ENCODE peak calls at places on chromosomes 11 and 22, in six cellular contexts. R, B, E, I, K and W are unnamed samples. For H3K4me1, the result is how much of the 10 kb centered on the place peaks cover.

GRCh38 chr22:50520826-50521453 is 4.5 kb downstream of the SCO2 start:
- DNase-seq in E (no peak), K (no peak), I (no peak), B (no peak), R (no peak), W (no peak)

GRCh38 chr11:47192111-47192510 is 5.9 kb upstream of the PACSIN3 start:
- DNase-seq in R (no peak), K (no peak), B (no peak), E (no peak), I (no peak), W (no peak)

GRCh38 chr11:1529286-1529685 is 42.7 kb upstream of the MOB2 start:
- DNase-seq in B (no peak), E (no peak), R (no peak), I (no peak), K (no peak), W (no peak)

GRCh38 chr22:30481711-30482110 is 9.9 kb upstream of the SEC14L3 start:
- DNase-seq in E (peak), B (no peak), R (no peak), K (peak), I (no peak), W (no peak)

GRCh38 chr11:7573193-7573557 is 59.4 kb downstream of the PPFIBP2 start:
- DNase-seq in R (no peak), B (no peak), K (peak), E (no peak), I (no peak), W (no peak)

GRCh38 chr11:76838422-76839068 is 22.2 kb upstream of the ACER3 start:
- DNase-seq in B (no peak), E (peak), K (no peak), R (no peak), I (no peak), W (no peak)

GRCh38 chr11:73872746-73873412 is 3.8 kb downstream of the COA4 start:
- DNase-seq in E (no peak), B (no peak), K (no peak), R (no peak), I (no peak), W (no peak)

GRCh38 chr11:44470849-44471248 is 94.6 kb upstream of the CD82 start:
- DNase-seq in B (no peak), E (no peak), K (no peak), R (no peak), I (no peak), W (no peak)

GRCh38 chr11:115215694-115216615 is 288.3 kb downstream of the CADM1 start:
- DNase-seq in K (no peak), R (no peak), B (no peak), I (no peak), E (no peak), W (no peak)

GRCh38 chr11:111766834-111767142 is 599 bp upstream of the PPP2R1B start:
- DNase-seq in E (no peak), I (no peak), B (no peak), K (no peak), R (no peak), W (no peak)

GRCh38 chr22:47043835-47044721 is 281.6 kb downstream of the TBC1D22A start:
- DNase-seq in B (no peak), R (no peak), I (peak), E (peak), K (peak), W (no peak)

GRCh38 chr11:46570790-46571398 is 22.9 kb downstream of the AMBRA1 start:
- DNase-seq in R (no peak), I (no peak), B (no peak), E (no peak), K (no peak), W (no peak)

GRCh38 chr22:17912942-17913704 is 111.2 kb downstream of the MICAL3 start:
- DNase-seq in I (no peak), B (no peak), K (no peak), R (peak), E (no peak), W (no peak)

GRCh38 chr11:80315263-80315662 is 874.4 kb upstream of the TENM4 start:
- DNase-seq in K (no peak), I (no peak), B (no peak), R (no peak), E (no peak), W (no peak)

GRCh38 chr11:61747389-61748285 is 4.8 kb upstream of the MYRF start:
- DNase-seq in K (peak), B (peak), I (peak), E (peak), R (peak), W (peak)

GRCh38 chr22:41917906-41918791 is 3.3 kb upstream of the SHISA8 start:
- DNase-seq in B (no peak), R (peak), K (peak), E (peak), I (peak), W (no peak)

GRCh38 chr22:41481131-41481830 is 12.4 kb downstream of the ACO2 start:
- DNase-seq in I (no peak), K (peak), R (peak), B (peak), E (peak), W (peak)

GRCh38 chr11:35138949-35139881 is at the start of gene CD44:
- DNase-seq in R (peak), E (peak), K (peak), I (peak), B (peak), W (peak)

GRCh38 chr11:134047586-134047999 is 21.3 kb upstream of the JAM3 start:
- DNase-seq in R (peak), K (peak), I (peak), E (peak), B (peak), W (peak)

GRCh38 chr22:32331918-32332725 is 25.5 kb upstream of the RFPL3 start:
- DNase-seq in B (no peak), K (no peak), I (no peak), R (no peak), E (no peak), W (peak)

GRCh38 chr22:36753120-36753802 is 22.7 kb downstream of the IFT27 start:
- DNase-seq in I (peak), K (no peak), E (no peak), R (no peak), B (no peak), W (no peak)

GRCh38 chr11:104776501-104777170 is 121.6 kb downstream of the CASP12 start:
- DNase-seq in K (peak), I (no peak), B (no peak), R (no peak), E (no peak), W (no peak)

GRCh38 chr11:34639545-34639944 is 18.7 kb downstream of the EHF start:
- DNase-seq in B (no peak), I (no peak), K (no peak), E (no peak), R (no peak), W (no peak)

GRCh38 chr22:30344447-30345200 is 12.1 kb downstream of the SF3A1 start:
- DNase-seq in R (no peak), B (no peak), E (no peak), I (no peak), K (no peak), W (no peak)

GRCh38 chr11:36817336-36817965 is 219.4 kb upstream of the RAG2 start:
- DNase-seq in R (no peak), B (no peak), K (no peak), I (no peak), E (peak), W (no peak)

GRCh38 chr22:22093743-22094142 is 111.2 kb upstream of the TOP3B start:
- DNase-seq in B (no peak), E (no peak), I (no peak), R (no peak), K (peak), W (no peak)

GRCh38 chr11:64888406-64888757 is 10.0 kb upstream of the EHD1 start:
- DNase-seq in R (no peak), E (no peak), K (no peak), B (no peak), I (no peak), W (no peak)

GRCh38 chr11:64888761-64889511 is 10.5 kb upstream of the EHD1 start:
- DNase-seq in R (no peak), I (peak), B (no peak), K (no peak), E (no peak), W (no peak)

GRCh38 chr11:64891215-64891848 is 12.9 kb upstream of the EHD1 start:
- DNase-seq in I (peak), K (no peak), R (no peak), E (no peak), B (no peak), W (no peak)

GRCh38 chr11:64891880-64892279 is 13.5 kb upstream of the EHD1 start:
- DNase-seq in R (no peak), K (no peak), B (no peak), I (no peak), E (no peak), W (no peak)

GRCh38 chr11:64890084-64890944 is 11.9 kb upstream of the EHD1 start:
- DNase-seq in E (no peak), B (no peak), I (no peak), R (no peak), K (no peak), W (no peak)
- H3K4me1 ChIP-seq in E (under half), B (under half), I (half or more), R (under half), K (under half), W (under half)

GRCh38 chr11:60377737-60378136 is 595 bp upstream of the MS4A7 start:
- DNase-seq in B (no peak), K (no peak), R (peak), I (peak), E (no peak), W (peak)
- H3K4me3 ChIP-seq in B (no peak), K (no peak), R (no peak), I (no peak), E (no peak), W (no peak)

GRCh38 chr11:69107413-69107812 is 48.3 kb upstream of the SMIM38 start:
- DNase-seq in K (no peak), E (no peak), B (no peak), I (no peak), R (no peak), W (no peak)
- H3K27ac ChIP-seq in K (no peak), E (no peak), B (no peak), I (no peak), R (no peak), W (no peak)

DNA sequence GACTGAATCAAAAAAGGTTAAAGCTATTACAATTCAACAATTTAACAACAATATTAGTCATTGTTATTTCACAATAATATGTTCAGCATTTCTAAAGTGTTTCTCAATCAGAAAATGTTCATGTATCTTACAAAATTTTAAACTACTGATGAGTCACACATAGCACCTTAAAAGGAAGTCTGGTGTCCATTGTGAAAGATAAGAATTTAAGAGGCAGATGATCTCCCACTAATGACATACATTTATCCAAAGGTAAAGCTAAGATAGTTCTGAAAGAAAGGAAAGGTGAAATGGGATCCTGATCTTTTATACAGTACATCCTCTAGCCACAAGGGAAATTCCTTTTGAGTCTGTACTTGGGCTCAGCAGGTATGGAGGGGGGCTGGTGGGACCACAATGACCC is 79.6 kb downstream of the MAML2 start:
- DNase-seq in K (peak), E (peak), R (no peak), B (no peak), I (no peak), W (no peak)
- H3K4me1 ChIP-seq in K (under half), E (under half), R (under half), B (half or more), I (under half), W (half or more)

GRCh38 chr11:9692696-9693095 is 28.8 kb downstream of the SWAP70 start:
- DNase-seq in K (no peak), I (no peak), R (no peak), E (no peak), B (no peak), W (no peak)
- H3K4me3 ChIP-seq in K (no peak), I (no peak), R (no peak), E (no peak), B (no peak), W (no peak)

GRCh38 chr11:123253223-123253622 is 58.2 kb upstream of the CLMP start:
- DNase-seq in R (no peak), E (no peak), I (no peak), K (no peak), B (no peak), W (no peak)

GRCh38 chr11:123249354-123249753 is 54.3 kb upstream of the CLMP start:
- DNase-seq in K (peak), B (no peak), E (no peak), R (no peak), I (no peak), W (no peak)

GRCh38 chr11:123251656-123252344 is 56.8 kb upstream of the CLMP start:
- DNase-seq in E (peak), K (peak), B (no peak), I (peak), R (peak), W (peak)

GRCh38 chr11:123253909-123254308 is 58.9 kb upstream of the CLMP start:
- DNase-seq in R (no peak), K (peak), E (peak), I (no peak), B (no peak), W (no peak)

GRCh38 chr11:123250811-123251655 is 56.0 kb upstream of the CLMP start:
- DNase-seq in I (no peak), B (no peak), K (no peak), E (no peak), R (no peak), W (no peak)
- H3K27ac ChIP-seq in I (no peak), B (no peak), K (peak), E (no peak), R (no peak), W (no peak)

GRCh38 chr11:68470304-68470811 is 9.8 kb downstream of the PPP6R3 start:
- DNase-seq in K (no peak), E (no peak), I (no peak), R (no peak), B (no peak), W (no peak)
- H3K4me1 ChIP-seq in K (under half), E (under half), I (half or more), R (half or more), B (half or more), W (under half)